ENCODE peak calls at places on chromosomes 4 and X, in ten cellular contexts. A is adrenal gland, U is right atrium auricular region, Z is GM06990, L is BJ, J is tibial artery, C is lung, N is left ventricle myocardium inferior, D is dorsolateral prefrontal cortex, X is IMR-90. V is an unnamed sample.

GRCh38 chrX:120560405-120560841 is 339 bp downstream of the CUL4B start:
- DNase-seq in U (no peak), C (peak), N (peak), D (no peak), X (peak), L (no peak), J (peak), A (peak), Z (no peak), V (peak)

GRCh38 chrX:130831347-130831722 is 71.7 kb downstream of the ENOX2 start:
- DNase-seq in L (no peak), C (no peak), D (no peak), A (no peak), N (no peak), J (no peak), X (no peak), U (no peak), Z (no peak), V (no peak)

GRCh38 chr4:15654556-15655222 is 468 bp downstream of the FBXL5 start:
- DNase-seq in L (no peak), N (peak), U (peak), Z (no peak), A (peak), J (peak), X (peak), D (peak), C (peak), V (peak)

GRCh38 chr4:35963969-35964515 is 280.3 kb downstream of the ARAP2 start:
- DNase-seq in C (no peak), L (no peak), N (no peak), J (no peak), A (no peak), X (no peak), U (no peak), Z (no peak), D (no peak), V (no peak)

GRCh38 chr4:170872794-170873193 is 783.0 kb upstream of the AADAT start:
- DNase-seq in Z (no peak), C (no peak), N (no peak), U (no peak), D (no peak), J (no peak), L (no peak), A (no peak), X (no peak), V (no peak)

GRCh38 chr4:174045381-174045780 is 238.1 kb downstream of the FBXO8 start:
- DNase-seq in L (no peak), C (no peak), J (no peak), Z (no peak), D (no peak), U (no peak), N (no peak), X (no peak), A (no peak), V (no peak)

GRCh38 chr4:147578057-147578476 is 39.1 kb upstream of the TMEM184C start:
- DNase-seq in X (peak), U (no peak), L (peak), D (no peak), Z (no peak), J (peak), N (no peak), A (no peak), C (no peak), V (peak)

GRCh38 chrX:134658421-134658896 is at the start of gene PLAC1:
- DNase-seq in L (no peak), Z (no peak), D (no peak), X (no peak), N (no peak), C (no peak), U (no peak), A (no peak), J (no peak), V (no peak)

GRCh38 chr4:11647433-11647832 is 218.7 kb upstream of the HS3ST1 start:
- DNase-seq in A (no peak), U (no peak), Z (no peak), J (no peak), D (no peak), L (no peak), C (no peak), N (no peak), X (no peak), V (no peak)

GRCh38 chrX:68719181-68719903 is 71.9 kb downstream of the STARD8 start:
- DNase-seq in X (no peak), U (no peak), Z (no peak), A (no peak), N (no peak), C (no peak), J (no peak), D (no peak), L (no peak), V (no peak)

GRCh38 chr4:102574317-102574716 is 73.2 kb downstream of the NFKB1 start:
- DNase-seq in Z (no peak), U (no peak), X (peak), A (no peak), L (no peak), D (no peak), C (no peak), J (no peak), N (no peak), V (peak)

GRCh38 chr4:52989865-52990264 is 127.7 kb downstream of the RASL11B start:
- DNase-seq in C (no peak), Z (no peak), L (no peak), N (no peak), D (no peak), X (no peak), A (no peak), J (no peak), U (no peak), V (no peak)

GRCh38 chr4:89134775-89135319 is 23.5 kb downstream of the TIGD2 start:
- DNase-seq in L (peak), A (no peak), U (no peak), J (no peak), N (no peak), C (no peak), X (peak), Z (no peak), D (no peak), V (peak)

GRCh38 chr4:4386736-4387392 is at the start of gene NSG1:
- DNase-seq in N (peak), J (no peak), U (no peak), D (no peak), L (no peak), A (peak), X (peak), Z (no peak), C (no peak), V (peak)

GRCh38 chr4:38278255-38278654 is 318.1 kb downstream of the PTTG2 start:
- DNase-seq in L (no peak), J (no peak), X (no peak), N (no peak), U (no peak), A (no peak), Z (no peak), C (no peak), D (no peak), V (no peak)

GRCh38 chr4:7387925-7388324 is 46.8 kb downstream of the PSAPL1 start:
- DNase-seq in N (no peak), C (no peak), J (peak), A (no peak), D (no peak), Z (no peak), L (no peak), X (no peak), U (peak), V (no peak)

GRCh38 chrX:154373340-154374306 is 811 bp downstream of the FLNA start:
- DNase-seq in N (peak), Z (no peak), U (peak), D (peak), J (peak), L (peak), A (no peak), X (peak), C (peak), V (peak)

GRCh38 chrX:103773445-103773844 is 3.2 kb upstream of the PLP1 start:
- DNase-seq in X (no peak), U (no peak), A (no peak), D (peak), J (no peak), Z (no peak), C (no peak), N (no peak), L (no peak), V (no peak)

GRCh38 chr4:84814100-84814750 is 152.3 kb downstream of the WDFY3 start:
- DNase-seq in C (no peak), Z (no peak), L (peak), X (peak), D (no peak), U (no peak), J (no peak), A (peak), N (no peak), V (peak)

GRCh38 chr4:26701786-26702227 is 117.9 kb downstream of the TBC1D19 start:
- DNase-seq in A (no peak), Z (no peak), D (no peak), X (peak), C (no peak), L (peak), N (no peak), U (no peak), J (no peak), V (peak)

GRCh38 chr4:155809835-155810234 is 51.0 kb downstream of the GUCY1B1 start:
- DNase-seq in U (no peak), D (no peak), L (peak), N (no peak), A (no peak), X (peak), Z (peak), J (no peak), C (no peak), V (peak)

DNA sequence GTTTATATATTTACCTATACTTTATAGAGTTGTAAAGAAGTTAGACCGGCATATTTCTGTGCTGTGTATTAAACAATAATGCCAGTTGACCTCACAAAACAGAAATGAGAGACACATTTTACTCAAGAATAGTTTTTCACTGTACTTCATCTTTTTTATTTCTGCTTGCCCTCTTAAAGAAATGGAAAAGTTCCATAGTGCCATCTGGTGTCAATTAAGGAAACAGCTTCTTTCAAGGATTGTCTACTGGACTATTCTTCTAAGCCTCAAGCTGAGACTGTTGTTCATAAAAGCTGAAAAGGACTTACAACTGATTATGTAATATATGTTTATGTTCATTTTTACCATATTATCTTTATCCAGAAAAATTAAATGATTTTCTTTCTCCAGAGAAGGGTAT is 1523.8 kb downstream of the ARAP2 start:
- DNase-seq in U (no peak), C (no peak), L (no peak), X (peak), A (no peak), Z (no peak), N (no peak), J (no peak), D (no peak), V (peak)
- TF ChIP-seq CTCF in U (no peak), C (no peak), L (peak), X (peak), A (peak), Z (peak), N (peak), J (no peak), D (peak), V (peak)

GRCh38 chr4:134200811-134201215 is 776 bp downstream of the PABPC4L start:
- DNase-seq in L (no peak), N (no peak), J (no peak), U (no peak), Z (no peak), D (no peak), X (no peak), A (no peak), C (no peak), V (no peak)
- H3K4me3 ChIP-seq in L (peak), N (peak), J (peak), U (peak), Z (no peak), D (peak), X (peak), A (no peak), C (peak), V (peak)

GRCh38 chrX:102154218-102154860 is 1.4 kb downstream of the BEX5 start:
- DNase-seq in U (no peak), N (no peak), X (no peak), A (no peak), L (no peak), C (no peak), J (no peak), D (peak), Z (no peak), V (no peak)
- TF ChIP-seq CTCF in U (no peak), N (peak), X (no peak), A (no peak), L (peak), C (no peak), J (peak), D (peak), Z (peak), V (peak)

DNA sequence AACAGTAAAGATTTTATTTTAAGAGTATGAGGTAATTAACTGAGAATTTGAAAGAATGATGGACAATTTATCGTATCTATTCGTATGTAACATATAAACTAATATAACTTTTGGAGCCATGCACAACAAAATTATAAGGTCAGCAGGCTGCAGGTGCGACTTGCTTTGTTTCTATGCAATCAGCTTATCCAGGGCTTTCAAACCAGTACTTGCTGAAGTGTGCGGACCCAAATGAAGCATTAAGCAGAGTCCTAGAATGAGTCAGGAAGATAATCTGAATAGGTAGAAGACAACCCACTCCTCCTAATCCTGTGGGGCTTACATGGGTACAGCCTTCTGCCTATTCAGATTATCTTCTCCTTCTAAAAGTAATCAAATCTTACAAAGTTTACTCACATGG is 2.1 kb downstream of the NSD2 start:
- DNase-seq in Z (no peak), J (no peak), A (no peak), X (no peak), L (no peak), U (no peak), D (no peak), N (no peak), C (no peak), V (no peak)
- H3K4me3 ChIP-seq in Z (peak), J (no peak), A (no peak), X (peak), L (no peak), U (no peak), D (no peak), N (peak), C (no peak), V (peak)

DNA sequence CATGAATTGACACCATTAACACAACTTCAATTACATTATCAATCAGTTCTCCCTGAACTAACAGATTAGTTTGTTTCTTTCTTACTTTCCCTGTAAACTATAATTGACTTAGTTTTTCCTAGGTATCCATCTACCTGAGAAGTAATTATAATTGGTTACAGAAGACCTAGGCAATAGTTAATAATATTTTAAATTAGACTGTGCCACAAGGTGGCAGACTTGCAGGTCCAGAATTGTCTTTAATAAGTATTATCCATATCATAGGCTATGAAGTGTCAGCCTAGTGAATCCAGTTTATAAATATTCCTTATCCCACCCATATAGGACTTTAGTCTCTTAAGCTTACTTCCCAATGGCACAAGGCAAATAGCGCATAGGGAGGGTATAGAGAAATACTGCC is 48.9 kb upstream of the FAM47B start:
- DNase-seq in N (no peak), L (no peak), Z (no peak), A (no peak), X (peak), D (no peak), U (no peak), J (no peak), C (no peak), V (no peak)
- TF ChIP-seq CTCF in N (peak), L (peak), Z (no peak), A (peak), X (peak), D (peak), U (peak), J (peak), C (no peak), V (peak)

DNA sequence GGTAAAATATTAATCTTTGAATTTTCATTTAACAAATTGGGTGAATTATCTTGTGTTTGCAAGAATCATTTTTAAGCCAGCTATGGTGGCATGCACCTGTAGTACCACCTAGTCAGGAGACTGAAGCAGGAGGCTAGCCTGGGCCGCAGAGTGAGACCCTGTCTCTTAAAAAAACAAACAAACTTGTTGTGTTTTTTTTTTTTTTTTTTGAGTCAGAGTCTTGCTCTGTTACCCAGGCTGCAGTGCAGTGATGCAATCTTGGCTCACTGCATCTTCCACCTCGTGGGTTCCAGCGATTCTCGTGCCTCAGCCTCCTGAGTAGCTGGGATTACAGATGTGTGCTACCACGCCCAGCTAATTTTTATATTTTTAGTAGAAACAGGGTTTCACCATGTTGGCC is 2.2 kb downstream of the TXLNG start:
- DNase-seq in A (no peak), D (no peak), X (no peak), N (no peak), U (peak), Z (no peak), J (peak), L (no peak), C (no peak), V (peak)
- H3K4me3 ChIP-seq in A (no peak), D (no peak), X (no peak), N (no peak), U (no peak), Z (no peak), J (no peak), L (no peak), C (no peak), V (no peak)

GRCh38 chr4:158182736-158183135 is 9.9 kb upstream of the GASK1B start:
- DNase-seq in D (peak), J (no peak), N (no peak), Z (no peak), C (no peak), X (no peak), L (no peak), U (no peak), A (no peak), V (peak)

GRCh38 chr4:158176776-158177175 is 4.0 kb upstream of the GASK1B start:
- DNase-seq in D (no peak), A (no peak), C (no peak), N (no peak), U (no peak), X (no peak), Z (no peak), J (no peak), L (no peak), V (no peak)

GRCh38 chr4:158181906-158182305 is 9.1 kb upstream of the GASK1B start:
- DNase-seq in N (no peak), D (no peak), C (no peak), J (no peak), X (no peak), U (no peak), Z (no peak), L (no peak), A (no peak), V (no peak)

GRCh38 chr4:158176108-158176507 is 3.3 kb upstream of the GASK1B start:
- DNase-seq in N (no peak), D (no peak), U (no peak), C (peak), J (peak), A (no peak), X (peak), L (no peak), Z (no peak), V (peak)

DNA sequence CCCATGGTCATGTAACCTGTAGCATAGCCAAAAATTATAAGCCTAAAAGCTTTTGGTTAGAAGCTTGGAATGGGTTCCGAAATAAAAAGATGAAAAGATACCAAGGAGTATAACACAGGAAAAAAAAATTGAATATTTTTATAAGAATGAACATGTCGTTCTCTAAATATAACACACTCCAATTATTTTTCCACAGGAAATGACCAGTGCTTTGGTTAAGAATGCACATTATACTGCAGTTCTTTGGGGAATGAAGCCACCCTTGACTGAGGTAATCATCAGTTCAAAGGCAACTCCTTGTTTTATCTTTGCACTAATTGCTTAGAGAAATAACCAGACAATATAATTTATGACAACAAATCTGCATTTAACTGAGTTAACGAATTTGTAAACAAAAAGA is 6.6 kb upstream of the GASK1B start:
- DNase-seq in A (no peak), J (no peak), X (no peak), D (no peak), L (no peak), Z (no peak), U (no peak), C (no peak), N (no peak), V (no peak)
- TF ChIP-seq CTCF in A (no peak), J (no peak), X (no peak), D (no peak), L (no peak), Z (no peak), U (no peak), C (no peak), N (no peak), V (no peak)

V was measured in AG10803.